ENCODE peak calls at places on chromosomes 1 and 21, in six cellular contexts. One of them, this sample, is unnamed.

GRCh38 chr1:155973723-155974122 is 4.6 kb downstream of the ARHGEF2 start:
- DNase-seq in H1: no peak
- DNase-seq in A549: no peak
- DNase-seq in HepG2: no peak
- DNase-seq in IMR-90: no peak
- DNase-seq in K562: no peak
- DNase-seq in this sample: no peak

GRCh38 chr1:203672354-203672753 is 45.7 kb downstream of the ATP2B4 start:
- DNase-seq in H1: no peak
- DNase-seq in K562: no peak
- DNase-seq in A549: no peak
- DNase-seq in HepG2: no peak
- DNase-seq in IMR-90: peak
- DNase-seq in this sample: no peak

GRCh38 chr21:26756491-26757159 is 88.6 kb downstream of the ADAMTS1 start:
- DNase-seq in H1: no peak
- DNase-seq in A549: no peak
- DNase-seq in IMR-90: peak
- DNase-seq in HepG2: no peak
- DNase-seq in K562: no peak
- DNase-seq in this sample: no peak

GRCh38 chr1:16088996-16089395 is 15.5 kb upstream of the FAM131C start:
- DNase-seq in K562: peak
- DNase-seq in IMR-90: peak
- DNase-seq in H1: no peak
- DNase-seq in HepG2: no peak
- DNase-seq in A549: no peak
- DNase-seq in this sample: no peak

GRCh38 chr1:37472994-37473393 is 1.4 kb upstream of the ZC3H12A start:
- DNase-seq in HepG2: no peak
- DNase-seq in K562: no peak
- DNase-seq in H1: no peak
- DNase-seq in A549: no peak
- DNase-seq in IMR-90: no peak
- DNase-seq in this sample: no peak

GRCh38 chr21:46005481-46005881 is 23.9 kb downstream of the COL6A1 start:
- DNase-seq in H1: peak
- DNase-seq in K562: no peak
- DNase-seq in HepG2: no peak
- DNase-seq in IMR-90: no peak
- DNase-seq in A549: no peak
- DNase-seq in this sample: no peak

GRCh38 chr1:114145504-114146160 is 8.0 kb downstream of the SYT6 start:
- DNase-seq in H1: no peak
- DNase-seq in HepG2: no peak
- DNase-seq in A549: no peak
- DNase-seq in K562: no peak
- DNase-seq in IMR-90: no peak
- DNase-seq in this sample: no peak

GRCh38 chr1:225817611-225818061 is 7.7 kb downstream of the EPHX1 start:
- DNase-seq in HepG2: peak
- DNase-seq in K562: peak
- DNase-seq in H1: no peak
- DNase-seq in A549: peak
- DNase-seq in IMR-90: peak
- DNase-seq in this sample: peak

GRCh38 chr1:178094752-178095645 is 1.1 kb downstream of the RASAL2 start:
- DNase-seq in IMR-90: no peak
- DNase-seq in K562: no peak
- DNase-seq in A549: no peak
- DNase-seq in HepG2: no peak
- DNase-seq in H1: no peak
- DNase-seq in this sample: no peak

GRCh38 chr1:14090062-14090461 is 390.1 kb downstream of the PRDM2 start:
- DNase-seq in K562: no peak
- DNase-seq in IMR-90: no peak
- DNase-seq in HepG2: no peak
- DNase-seq in A549: no peak
- DNase-seq in H1: no peak
- DNase-seq in this sample: no peak

GRCh38 chr1:243940451-243940850 is 90.4 kb upstream of the AKT3 start:
- DNase-seq in K562: no peak
- DNase-seq in A549: no peak
- DNase-seq in IMR-90: no peak
- DNase-seq in H1: no peak
- DNase-seq in HepG2: no peak
- DNase-seq in this sample: no peak

GRCh38 chr1:75632350-75632949 is 21.5 kb upstream of the SLC44A5 start:
- DNase-seq in K562: peak
- DNase-seq in A549: peak
- DNase-seq in IMR-90: peak
- DNase-seq in HepG2: peak
- DNase-seq in H1: no peak
- DNase-seq in this sample: peak

GRCh38 chr1:93616221-93616995 is 65.2 kb downstream of the BCAR3 start:
- DNase-seq in H1: no peak
- DNase-seq in HepG2: no peak
- DNase-seq in IMR-90: no peak
- DNase-seq in A549: peak
- DNase-seq in K562: no peak
- DNase-seq in this sample: no peak

GRCh38 chr1:42214447-42214871 is 49.9 kb upstream of the GUCA2A start:
- DNase-seq in K562: no peak
- DNase-seq in A549: no peak
- DNase-seq in HepG2: peak
- DNase-seq in IMR-90: peak
- DNase-seq in H1: no peak
- DNase-seq in this sample: no peak

GRCh38 chr1:114152211-114153050 is 1.2 kb downstream of the SYT6 start:
- DNase-seq in K562: no peak
- DNase-seq in IMR-90: peak
- DNase-seq in H1: peak
- DNase-seq in HepG2: no peak
- DNase-seq in A549: peak
- DNase-seq in this sample: no peak

GRCh38 chr1:3541930-3542329 is 69.4 kb downstream of the MEGF6 start:
- DNase-seq in A549: no peak
- DNase-seq in H1: no peak
- DNase-seq in HepG2: no peak
- DNase-seq in IMR-90: no peak
- DNase-seq in K562: no peak
- DNase-seq in this sample: no peak

GRCh38 chr1:221022331-221022730 is 143.1 kb downstream of the HLX start:
- DNase-seq in A549: no peak
- DNase-seq in H1: no peak
- DNase-seq in IMR-90: no peak
- DNase-seq in K562: no peak
- DNase-seq in HepG2: no peak
- DNase-seq in this sample: no peak

GRCh38 chr1:174690266-174690665 is 242.5 kb downstream of the GPR52 start:
- DNase-seq in H1: no peak
- DNase-seq in IMR-90: no peak
- DNase-seq in HepG2: no peak
- DNase-seq in K562: no peak
- DNase-seq in A549: no peak
- DNase-seq in this sample: no peak

GRCh38 chr1:232186936-232187335 is 443.0 kb downstream of the SIPA1L2 start:
- DNase-seq in A549: no peak
- DNase-seq in HepG2: no peak
- DNase-seq in IMR-90: no peak
- DNase-seq in K562: no peak
- DNase-seq in H1: no peak
- DNase-seq in this sample: no peak

GRCh38 chr1:79711001-79711431 is 704.5 kb upstream of the ADGRL4 start:
- DNase-seq in K562: no peak
- DNase-seq in H1: no peak
- DNase-seq in A549: no peak
- DNase-seq in HepG2: no peak
- DNase-seq in IMR-90: peak
- DNase-seq in this sample: no peak

GRCh38 chr1:79714664-79715063 is 708.1 kb upstream of the ADGRL4 start:
- DNase-seq in K562: no peak
- DNase-seq in A549: no peak
- DNase-seq in H1: no peak
- DNase-seq in IMR-90: no peak
- DNase-seq in HepG2: no peak
- DNase-seq in this sample: no peak

DNA sequence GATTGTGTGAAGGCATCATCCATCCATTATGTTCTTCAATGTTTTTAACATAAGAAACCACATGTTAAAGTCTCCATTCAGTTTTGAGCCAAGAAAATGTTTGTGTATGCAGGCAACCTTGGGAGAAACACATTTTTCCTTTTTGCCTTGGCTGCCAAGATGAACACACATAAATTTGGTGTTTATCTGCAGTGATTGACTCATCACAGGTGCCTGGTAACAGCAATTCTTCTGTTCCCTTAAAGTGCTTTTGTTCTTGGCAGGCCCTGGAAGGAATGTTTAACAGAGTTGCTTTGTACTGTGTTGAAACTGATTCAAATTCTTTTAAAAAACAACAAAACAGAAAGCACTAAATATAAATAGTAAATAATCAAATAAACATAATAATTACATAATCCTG is 710.0 kb upstream of the ADGRL4 start:
- DNase-seq in A549: no peak
- DNase-seq in H1: no peak
- DNase-seq in HepG2: no peak
- DNase-seq in K562: no peak
- DNase-seq in IMR-90: peak
- DNase-seq in this sample: peak
- TF ChIP-seq CEBPB in A549: no peak
- TF ChIP-seq CEBPB in H1: no peak
- TF ChIP-seq CEBPB in HepG2: no peak
- TF ChIP-seq CEBPB in K562: no peak
- TF ChIP-seq CEBPB in IMR-90: no peak
- TF ChIP-seq CEBPB in this sample: no peak

GRCh38 chr1:47627471-47628370 is 189.9 kb downstream of the FOXD2 start:
- DNase-seq in IMR-90: no peak
- DNase-seq in K562: no peak
- DNase-seq in A549: no peak
- DNase-seq in HepG2: no peak
- DNase-seq in H1: peak
- DNase-seq in this sample: no peak
- TF ChIP-seq CEBPB in IMR-90: no peak
- TF ChIP-seq CEBPB in K562: no peak
- TF ChIP-seq CEBPB in A549: no peak
- TF ChIP-seq CEBPB in HepG2: no peak
- TF ChIP-seq CEBPB in H1: no peak
- TF ChIP-seq CEBPB in this sample: no peak

GRCh38 chr1:22866868-22867267 is 105.8 kb downstream of the LACTBL1 start:
- DNase-seq in HepG2: no peak
- DNase-seq in IMR-90: no peak
- DNase-seq in A549: no peak
- DNase-seq in K562: no peak
- DNase-seq in H1: no peak
- DNase-seq in this sample: no peak

GRCh38 chr1:22870201-22870871 is 102.3 kb downstream of the LACTBL1 start:
- DNase-seq in A549: no peak
- DNase-seq in IMR-90: peak
- DNase-seq in K562: no peak
- DNase-seq in H1: no peak
- DNase-seq in HepG2: no peak
- DNase-seq in this sample: no peak

GRCh38 chr1:22872971-22873664 is 99.5 kb downstream of the LACTBL1 start:
- DNase-seq in K562: peak
- DNase-seq in HepG2: no peak
- DNase-seq in A549: no peak
- DNase-seq in IMR-90: no peak
- DNase-seq in H1: no peak
- DNase-seq in this sample: no peak

GRCh38 chr1:22868331-22868730 is 104.3 kb downstream of the LACTBL1 start:
- DNase-seq in HepG2: no peak
- DNase-seq in H1: no peak
- DNase-seq in K562: no peak
- DNase-seq in IMR-90: peak
- DNase-seq in A549: no peak
- DNase-seq in this sample: no peak

DNA sequence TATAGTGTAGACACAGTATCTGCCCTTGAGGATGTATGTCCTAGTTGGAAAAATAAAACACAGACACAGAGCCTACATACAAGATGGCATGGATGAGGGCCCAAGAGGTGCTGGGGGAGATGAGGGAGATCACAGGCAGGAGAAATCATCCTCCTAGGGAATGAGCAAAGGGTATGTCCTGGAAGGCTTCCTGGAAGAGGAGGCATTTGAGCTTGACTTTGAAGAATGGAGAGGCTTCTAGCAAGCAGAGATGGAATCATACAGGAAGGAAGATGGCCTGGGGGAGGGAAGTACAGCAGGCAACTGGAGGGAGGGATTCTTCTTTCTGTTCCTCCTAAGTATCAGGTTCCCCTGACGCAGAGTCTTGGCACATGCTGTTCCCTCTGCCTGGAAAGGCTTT is 103.3 kb downstream of the LACTBL1 start:
- DNase-seq in HepG2: no peak
- DNase-seq in IMR-90: no peak
- DNase-seq in H1: no peak
- DNase-seq in K562: no peak
- DNase-seq in A549: no peak
- DNase-seq in this sample: no peak
- TF ChIP-seq CEBPB in HepG2: no peak
- TF ChIP-seq CEBPB in IMR-90: no peak
- TF ChIP-seq CEBPB in H1: no peak
- TF ChIP-seq CEBPB in K562: no peak
- TF ChIP-seq CEBPB in A549: no peak
- TF ChIP-seq CEBPB in this sample: no peak

GRCh38 chr1:40985875-40986274 is 6.4 kb downstream of the CTPS1 start:
- DNase-seq in H1: no peak
- DNase-seq in IMR-90: no peak
- DNase-seq in A549: no peak
- DNase-seq in K562: no peak
- DNase-seq in HepG2: no peak
- DNase-seq in this sample: no peak

GRCh38 chr1:40983286-40983685 is 3.8 kb downstream of the CTPS1 start:
- DNase-seq in HepG2: no peak
- DNase-seq in K562: no peak
- DNase-seq in A549: no peak
- DNase-seq in IMR-90: no peak
- DNase-seq in H1: no peak
- DNase-seq in this sample: no peak

GRCh38 chr1:40984066-40984465 is 4.6 kb downstream of the CTPS1 start:
- DNase-seq in IMR-90: no peak
- DNase-seq in HepG2: no peak
- DNase-seq in H1: no peak
- DNase-seq in K562: no peak
- DNase-seq in A549: no peak
- DNase-seq in this sample: no peak

GRCh38 chr1:40982721-40983120 is 3.2 kb downstream of the CTPS1 start:
- DNase-seq in IMR-90: no peak
- DNase-seq in H1: no peak
- DNase-seq in HepG2: no peak
- DNase-seq in A549: no peak
- DNase-seq in K562: no peak
- DNase-seq in this sample: no peak

DNA sequence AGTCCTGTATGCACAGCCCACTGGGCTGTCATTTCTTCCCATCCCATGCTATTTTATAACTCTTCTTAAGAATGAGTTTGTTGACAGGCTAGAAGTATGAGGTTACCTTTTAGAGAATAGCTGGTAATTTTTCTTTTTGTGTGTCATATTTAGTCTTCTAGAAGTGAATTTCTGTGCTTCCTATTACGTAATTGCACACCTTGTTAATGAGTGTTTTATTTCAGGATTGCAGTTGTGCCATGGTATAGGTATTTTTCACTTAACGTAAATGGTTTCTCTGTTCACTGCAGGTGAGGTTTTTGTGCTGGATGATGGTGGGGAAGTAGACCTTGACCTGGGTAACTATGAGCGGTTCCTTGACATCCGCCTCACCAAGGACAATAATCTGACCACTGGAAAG is 5.0 kb downstream of the CTPS1 start:
- DNase-seq in A549: no peak
- DNase-seq in H1: no peak
- DNase-seq in K562: no peak
- DNase-seq in IMR-90: no peak
- DNase-seq in HepG2: no peak
- DNase-seq in this sample: no peak
- TF ChIP-seq CEBPB in A549: peak
- TF ChIP-seq CEBPB in H1: no peak
- TF ChIP-seq CEBPB in K562: peak
- TF ChIP-seq CEBPB in IMR-90: peak
- TF ChIP-seq CEBPB in HepG2: peak
- TF ChIP-seq CEBPB in this sample: no peak

This sample was measured in HCT116.